ENCODE peak calls at places on chromosomes 4 and X, in four cellular contexts. One of them, this sample, is unnamed.

GRCh38 chrX:153867671-153868070 is 18.3 kb downstream of the L1CAM start:
- DNase-seq in K562: no peak
- DNase-seq in GM12878: no peak
- DNase-seq in SK-N-SH: no peak
- DNase-seq in this sample: no peak

GRCh38 chr4:48483777-48484493 is 792 bp downstream of the SLC10A4 start:
- DNase-seq in GM12878: no peak
- DNase-seq in SK-N-SH: peak; percentile 79
- DNase-seq in K562: peak; percentile 41
- DNase-seq in this sample: no peak

GRCh38 chrX:65451663-65452062 is 82.9 kb downstream of the LAS1L start:
- DNase-seq in GM12878: no peak
- DNase-seq in SK-N-SH: peak; percentile 9
- DNase-seq in K562: peak; percentile 23
- DNase-seq in this sample: no peak

GRCh38 chr4:36771411-36772153 is 473.0 kb upstream of the NWD2 start:
- DNase-seq in SK-N-SH: no peak
- DNase-seq in GM12878: no peak
- DNase-seq in K562: no peak
- DNase-seq in this sample: no peak

GRCh38 chr4:108144451-108144850 is 24.3 kb downstream of the LEF1 start:
- DNase-seq in GM12878: no peak
- DNase-seq in SK-N-SH: no peak
- DNase-seq in K562: peak; percentile 28
- DNase-seq in this sample: no peak

GRCh38 chrX:72019487-72019886 is 108.8 kb downstream of the NHSL2 start:
- DNase-seq in K562: no peak
- DNase-seq in GM12878: no peak
- DNase-seq in SK-N-SH: no peak
- DNase-seq in this sample: peak; percentile 6

GRCh38 chr4:64533159-64533558 is 123.9 kb upstream of the TECRL start:
- DNase-seq in SK-N-SH: no peak
- DNase-seq in GM12878: no peak
- DNase-seq in K562: no peak
- DNase-seq in this sample: no peak

GRCh38 chr4:52588097-52588496 is 71.0 kb downstream of the USP46 start:
- DNase-seq in K562: peak; percentile 53
- DNase-seq in GM12878: no peak
- DNase-seq in SK-N-SH: peak; percentile 56
- DNase-seq in this sample: peak; percentile 15

GRCh38 chrX:54181196-54181953 is 1.7 kb downstream of the FAM120C start:
- DNase-seq in SK-N-SH: no peak
- DNase-seq in GM12878: no peak
- DNase-seq in K562: peak; percentile 2
- DNase-seq in this sample: no peak

GRCh38 chr4:2788532-2789103 is 4.3 kb upstream of the SH3BP2 start:
- DNase-seq in SK-N-SH: peak; percentile 89
- DNase-seq in GM12878: no peak
- DNase-seq in K562: no peak
- DNase-seq in this sample: no peak

GRCh38 chrX:2318371-2318770 is 182.4 kb downstream of the DHRSX start:
- DNase-seq in K562: peak; percentile 81
- DNase-seq in GM12878: no peak
- DNase-seq in SK-N-SH: no peak
- DNase-seq in this sample: no peak

GRCh38 chr4:96004341-96004740 is 164.4 kb downstream of the PDHA2 start:
- DNase-seq in SK-N-SH: no peak
- DNase-seq in GM12878: no peak
- DNase-seq in K562: no peak
- DNase-seq in this sample: no peak

GRCh38 chr4:152106113-152106763 is 345.4 kb upstream of the GATB start:
- DNase-seq in SK-N-SH: no peak
- DNase-seq in GM12878: no peak
- DNase-seq in K562: peak; percentile 31
- DNase-seq in this sample: no peak

GRCh38 chrX:30887721-30888120 is 1.3 kb downstream of the TAB3 start:
- DNase-seq in GM12878: no peak
- DNase-seq in K562: peak; percentile 34
- DNase-seq in SK-N-SH: no peak
- DNase-seq in this sample: no peak

GRCh38 chr4:85210353-85210752 is 243.9 kb upstream of the WDFY3 start:
- DNase-seq in GM12878: no peak
- DNase-seq in K562: no peak
- DNase-seq in SK-N-SH: no peak
- DNase-seq in this sample: no peak

GRCh38 chr4:166324321-166324720 is 451.3 kb downstream of the TLL1 start:
- DNase-seq in K562: peak; percentile 0
- DNase-seq in SK-N-SH: peak; percentile 3
- DNase-seq in GM12878: no peak
- DNase-seq in this sample: no peak
- TF ChIP-seq NRF1 in K562: no peak
- TF ChIP-seq NRF1 in SK-N-SH: no peak
- TF ChIP-seq NRF1 in GM12878: no peak
- TF ChIP-seq NRF1 in this sample: no peak

GRCh38 chr4:72377491-72378194 is 191.4 kb downstream of the ADAMTS3 start:
- DNase-seq in GM12878: no peak
- DNase-seq in K562: no peak
- DNase-seq in SK-N-SH: no peak
- DNase-seq in this sample: no peak

GRCh38 chr4:72374156-72374555 is 194.9 kb downstream of the ADAMTS3 start:
- DNase-seq in SK-N-SH: no peak
- DNase-seq in K562: no peak
- DNase-seq in GM12878: no peak
- DNase-seq in this sample: no peak

GRCh38 chr4:72376901-72377300 is 192.1 kb downstream of the ADAMTS3 start:
- DNase-seq in SK-N-SH: no peak
- DNase-seq in K562: no peak
- DNase-seq in GM12878: no peak
- DNase-seq in this sample: no peak

GRCh38 chr4:72378901-72379300 is 190.1 kb downstream of the ADAMTS3 start:
- DNase-seq in K562: peak; percentile 9
- DNase-seq in SK-N-SH: no peak
- DNase-seq in GM12878: no peak
- DNase-seq in this sample: no peak

GRCh38 chr4:72375050-72375736 is 193.8 kb downstream of the ADAMTS3 start:
- DNase-seq in K562: peak; percentile 40
- DNase-seq in GM12878: no peak
- DNase-seq in SK-N-SH: no peak
- DNase-seq in this sample: no peak
- TF ChIP-seq NRF1 in K562: no peak
- TF ChIP-seq NRF1 in GM12878: no peak
- TF ChIP-seq NRF1 in SK-N-SH: no peak
- TF ChIP-seq NRF1 in this sample: no peak

GRCh38 chr4:38386654-38387188 is 277.3 kb upstream of the KLF3 start:
- DNase-seq in K562: no peak
- DNase-seq in GM12878: no peak
- DNase-seq in SK-N-SH: no peak
- DNase-seq in this sample: no peak

GRCh38 chr4:38383646-38384121 is 280.3 kb upstream of the KLF3 start:
- DNase-seq in GM12878: no peak
- DNase-seq in K562: peak; percentile 74
- DNase-seq in SK-N-SH: no peak
- DNase-seq in this sample: no peak

GRCh38 chr4:38385286-38386010 is 278.6 kb upstream of the KLF3 start:
- DNase-seq in GM12878: no peak
- DNase-seq in K562: peak; percentile 72
- DNase-seq in SK-N-SH: no peak
- DNase-seq in this sample: no peak

GRCh38 chr4:38386011-38386551 is 277.9 kb upstream of the KLF3 start:
- DNase-seq in GM12878: no peak
- DNase-seq in SK-N-SH: no peak
- DNase-seq in K562: no peak
- DNase-seq in this sample: no peak

GRCh38 chr4:38384962-38385285 is 279.1 kb upstream of the KLF3 start:
- DNase-seq in GM12878: no peak
- DNase-seq in SK-N-SH: no peak
- DNase-seq in K562: no peak
- DNase-seq in this sample: no peak
- TF ChIP-seq NRF1 in GM12878: no peak
- TF ChIP-seq NRF1 in SK-N-SH: no peak
- TF ChIP-seq NRF1 in K562: no peak
- TF ChIP-seq NRF1 in this sample: no peak

GRCh38 chr4:146647615-146648383 is 9.1 kb downstream of the POU4F2 start:
- DNase-seq in K562: no peak
- DNase-seq in GM12878: no peak
- DNase-seq in SK-N-SH: peak; percentile 37
- DNase-seq in this sample: no peak
- TF ChIP-seq NRF1 in K562: no peak
- TF ChIP-seq NRF1 in GM12878: no peak
- TF ChIP-seq NRF1 in SK-N-SH: no peak
- TF ChIP-seq NRF1 in this sample: no peak

This sample was measured in H1.